ENCODE peak calls at places on chromosome 10, in nine cellular contexts. L is sigmoid colon, A is BE2C, Z is transverse colon, C is NB4, K is colonic mucosa, W is fibroblast of the aortic adventitia, O is stomach, M is brain microvascular endothelial cell. H is an unnamed sample.
A peak's percentile ranks its signal among the peaks of the same experiment; 100 is the strongest.

GRCh38 chr10:94397549-94398370 is 4.6 kb upstream of the TBC1D12 start:
- DNase-seq in L (no peak), A (no peak), Z (no peak), C (no peak), K (no peak), W (peak; percentile 64), O (no peak), M (peak; percentile 69), H (no peak)

GRCh38 chr10:132946806-132947530 is 4.6 kb upstream of the CFAP46 start:
- DNase-seq in L (no peak), A (no peak), Z (no peak), C (no peak), K (no peak), W (no peak), O (no peak), M (no peak), H (no peak)

GRCh38 chr10:119139464-119140067 is 25.9 kb downstream of the SFXN4 start:
- DNase-seq in L (no peak), A (peak; percentile 60), Z (no peak), C (peak; percentile 79), K (peak; percentile 25), W (peak; percentile 17), O (peak; percentile 31), M (no peak), H (no peak)

GRCh38 chr10:113858541-113858940 is 4.1 kb downstream of the NHLRC2 start:
- DNase-seq in L (no peak), A (no peak), Z (no peak), C (no peak), K (no peak), W (peak; percentile 21), O (no peak), M (no peak), H (peak; percentile 13)

GRCh38 chr10:118394557-118395194 is 52.6 kb upstream of the FAM204A start:
- DNase-seq in L (no peak), A (no peak), Z (no peak), C (peak; percentile 90), K (no peak), W (no peak), O (no peak), M (no peak), H (no peak)

GRCh38 chr10:4740471-4740870 is 85.5 kb upstream of the AKR1E2 start:
- DNase-seq in L (no peak), A (no peak), Z (no peak), C (no peak), K (no peak), W (no peak), O (no peak), M (no peak), H (peak; percentile 37)

GRCh38 chr10:18060217-18060616 is 80.0 kb upstream of the CACNB2 start:
- DNase-seq in L (peak; percentile 87), A (no peak), Z (peak; percentile 19), C (no peak), K (no peak), W (peak; percentile 90), O (no peak), M (no peak), H (no peak)

GRCh38 chr10:67607472-67607871 is 88.5 kb downstream of the CTNNA3 start:
- DNase-seq in L (no peak), A (no peak), Z (no peak), C (peak; percentile 7), K (no peak), W (no peak), O (no peak), M (no peak), H (peak; percentile 20)

GRCh38 chr10:58967551-58968418 is 208.7 kb upstream of the PHYHIPL start:
- DNase-seq in L (no peak), A (peak; percentile 75), Z (no peak), C (no peak), K (no peak), W (no peak), O (peak; percentile 31), M (no peak), H (no peak)

GRCh38 chr10:70858759-70859158 is 29.6 kb downstream of the PCBD1 start:
- DNase-seq in L (no peak), A (peak; percentile 43), Z (no peak), C (no peak), K (no peak), W (no peak), O (no peak), M (no peak), H (no peak)

GRCh38 chr10:133324857-133325260 is 11.8 kb downstream of the CALY start:
- DNase-seq in L (no peak), A (peak; percentile 40), Z (no peak), C (no peak), K (no peak), W (no peak), O (no peak), M (no peak), H (no peak)

GRCh38 chr10:49367600-49367999 is 28.3 kb downstream of the DRGX start:
- DNase-seq in L (no peak), A (no peak), Z (no peak), C (peak; percentile 25), K (no peak), W (no peak), O (no peak), M (no peak), H (no peak)

GRCh38 chr10:51048792-51049191 is 25.5 kb upstream of the PRKG1 start:
- DNase-seq in L (no peak), A (no peak), Z (no peak), C (no peak), K (no peak), W (no peak), O (no peak), M (no peak), H (no peak)

GRCh38 chr10:23918839-23919238 is 290.1 kb upstream of the KIAA1217 start:
- DNase-seq in L (no peak), A (no peak), Z (no peak), C (peak; percentile 85), K (no peak), W (no peak), O (no peak), M (no peak), H (no peak)

DNA sequence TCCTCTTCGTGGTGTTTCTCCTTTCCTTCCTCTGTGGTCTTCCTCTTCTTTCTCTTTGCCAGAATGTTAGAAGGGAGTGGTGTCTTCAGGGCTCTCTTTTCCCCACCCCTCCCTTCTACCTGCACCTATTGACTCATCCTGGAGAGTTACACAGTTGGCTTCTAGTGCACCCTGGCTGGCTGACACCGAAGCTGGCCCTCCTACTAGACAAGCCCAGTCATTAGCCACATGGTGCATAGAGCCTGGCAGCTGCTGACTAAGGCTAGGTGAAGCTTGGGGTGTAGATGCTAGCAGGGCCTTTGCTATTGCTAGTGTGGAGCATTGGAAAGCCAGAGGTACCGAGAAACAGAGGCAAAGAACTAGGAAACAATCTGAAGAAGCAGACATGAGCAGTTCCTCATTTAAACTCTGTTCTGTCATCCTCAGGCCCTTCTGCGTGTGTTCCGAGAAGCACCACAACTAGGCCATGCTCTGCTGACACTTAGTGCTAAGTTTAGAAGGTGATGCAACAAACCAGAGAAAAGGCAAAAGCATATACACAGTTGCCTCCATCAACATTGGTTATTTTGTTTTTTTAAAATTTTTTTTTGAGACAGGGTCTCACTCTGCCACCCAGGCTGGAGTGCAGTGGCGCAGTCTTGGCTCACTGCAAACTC is 213.9 kb downstream of the BAMBI start:
- DNase-seq in L (no peak), A (no peak), Z (no peak), C (peak; percentile 2), K (no peak), W (no peak), O (no peak), M (no peak), H (no peak)
- TF ChIP-seq CTCF in L (no peak), A (no peak), Z (no peak), C (no peak), K (no peak), W (no peak), O (no peak), M (no peak), H (no peak)

GRCh38 chr10:121498071-121498470 is 100.2 kb downstream of the FGFR2 start:
- DNase-seq in L (no peak), A (no peak), Z (no peak), C (no peak), K (no peak), W (no peak), O (no peak), M (no peak), H (no peak)
- TF ChIP-seq CTCF in L (no peak), A (peak; percentile 19), Z (no peak), C (no peak), K (no peak), W (no peak), O (no peak), M (no peak), H (no peak)

GRCh38 chr10:101710793-101711192 is 15.8 kb upstream of the FBXW4 start:
- DNase-seq in L (no peak), A (no peak), Z (no peak), C (no peak), K (no peak), W (no peak), O (no peak), M (no peak), H (no peak)

GRCh38 chr10:101709359-101710063 is 14.5 kb upstream of the FBXW4 start:
- DNase-seq in L (no peak), A (no peak), Z (no peak), C (no peak), K (no peak), W (no peak), O (no peak), M (no peak), H (peak; percentile 22)

GRCh38 chr10:101708073-101708472 is 13.1 kb upstream of the FBXW4 start:
- DNase-seq in L (no peak), A (no peak), Z (no peak), C (no peak), K (no peak), W (no peak), O (no peak), M (no peak), H (no peak)

GRCh38 chr10:101710064-101710695 is 15.2 kb upstream of the FBXW4 start:
- DNase-seq in L (no peak), A (no peak), Z (no peak), C (no peak), K (no peak), W (peak; percentile 10), O (no peak), M (no peak), H (peak; percentile 20)

DNA sequence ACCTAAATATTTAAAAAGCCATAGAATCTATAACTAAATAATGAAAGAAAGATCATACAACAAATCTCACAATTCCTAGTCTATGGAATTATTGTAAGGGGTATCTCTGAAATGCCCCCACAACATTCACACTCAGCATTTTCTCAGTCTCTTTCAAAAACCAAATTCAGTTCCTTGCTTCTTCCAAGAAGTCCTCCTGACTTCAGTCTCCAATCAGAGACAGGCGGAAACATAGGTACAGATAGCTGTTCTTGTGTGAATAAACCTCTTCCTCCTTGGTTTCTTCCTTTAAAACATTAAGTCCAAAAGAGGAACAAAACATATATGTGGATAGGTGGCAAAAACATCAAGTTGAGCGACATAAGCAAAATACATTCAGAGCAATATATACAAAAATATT is 13.9 kb upstream of the FBXW4 start:
- DNase-seq in L (no peak), A (no peak), Z (no peak), C (peak; percentile 23), K (no peak), W (no peak), O (no peak), M (no peak), H (no peak)
- TF ChIP-seq CTCF in L (no peak), A (no peak), Z (no peak), C (no peak), K (no peak), W (no peak), O (no peak), M (no peak), H (no peak)

DNA sequence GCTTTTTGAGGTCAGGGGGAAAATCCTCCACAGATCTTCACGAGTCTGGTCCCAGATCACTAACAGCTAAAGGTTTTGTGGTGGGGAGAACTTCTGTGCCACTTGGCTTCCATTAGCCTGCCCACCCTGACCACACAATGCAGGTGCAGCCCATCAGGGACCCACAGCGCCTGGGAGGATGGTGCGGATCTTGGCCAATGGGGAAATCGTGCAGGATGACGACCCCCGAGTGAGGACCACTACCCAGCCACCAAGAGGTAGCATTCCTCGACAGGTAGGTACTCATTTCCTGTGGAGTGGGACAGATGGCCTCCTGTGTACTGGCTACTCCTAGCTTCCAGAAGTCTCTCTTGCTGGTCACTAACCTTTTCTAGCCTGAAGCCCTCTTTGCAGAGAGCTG is 1.5 kb downstream of the FAM241B start:
- DNase-seq in L (no peak), A (no peak), Z (no peak), C (no peak), K (no peak), W (no peak), O (peak; percentile 15), M (no peak), H (no peak)
- TF ChIP-seq CTCF in L (no peak), A (no peak), Z (no peak), C (no peak), K (no peak), W (no peak), O (no peak), M (no peak), H (no peak)